ENCODE peak calls at places on chromosomes 16 and 17, in eight cellular contexts. One of them, this sample, is unnamed.

GRCh38 chr16:67429053-67429798 is 1.7 kb upstream of the HSD11B2 start:
- DNase-seq in RWPE1: no peak
- DNase-seq in fibroblast of lung: no peak
- DNase-seq in cardiac muscle cell: no peak
- DNase-seq in upper lobe of right lung: no peak
- DNase-seq in HCT116: no peak
- DNase-seq in body of pancreas: no peak
- DNase-seq in CD8-positive, alpha-beta T cell: no peak
- DNase-seq in this sample: no peak

GRCh38 chr16:25570131-25570530 is 121.6 kb upstream of the HS3ST4 start:
- DNase-seq in RWPE1: no peak
- DNase-seq in fibroblast of lung: no peak
- DNase-seq in cardiac muscle cell: no peak
- DNase-seq in upper lobe of right lung: no peak
- DNase-seq in HCT116: no peak
- DNase-seq in body of pancreas: no peak
- DNase-seq in CD8-positive, alpha-beta T cell: no peak
- DNase-seq in this sample: no peak

GRCh38 chr16:27526169-27526568 is 23.5 kb downstream of the GTF3C1 start:
- DNase-seq in RWPE1: no peak
- DNase-seq in fibroblast of lung: no peak
- DNase-seq in cardiac muscle cell: peak; percentile 86
- DNase-seq in upper lobe of right lung: no peak
- DNase-seq in HCT116: no peak
- DNase-seq in body of pancreas: peak; percentile 58
- DNase-seq in CD8-positive, alpha-beta T cell: no peak
- DNase-seq in this sample: no peak

GRCh38 chr17:57402691-57403090 is 146.4 kb downstream of the MSI2 start:
- DNase-seq in RWPE1: no peak
- DNase-seq in fibroblast of lung: no peak
- DNase-seq in cardiac muscle cell: no peak
- DNase-seq in upper lobe of right lung: no peak
- DNase-seq in HCT116: no peak
- DNase-seq in body of pancreas: no peak
- DNase-seq in CD8-positive, alpha-beta T cell: no peak
- DNase-seq in this sample: no peak

GRCh38 chr16:69186642-69187386 is at the start of gene SNTB2:
- DNase-seq in RWPE1: peak; percentile 94
- DNase-seq in fibroblast of lung: peak; percentile 85
- DNase-seq in cardiac muscle cell: peak; percentile 96
- DNase-seq in upper lobe of right lung: peak; percentile 97
- DNase-seq in HCT116: peak; percentile 70
- DNase-seq in body of pancreas: peak; percentile 94
- DNase-seq in CD8-positive, alpha-beta T cell: peak; percentile 75
- DNase-seq in this sample: peak; percentile 79

GRCh38 chr17:45001310-45001709 is 33.2 kb upstream of the C1QL1 start:
- DNase-seq in RWPE1: no peak
- DNase-seq in fibroblast of lung: no peak
- DNase-seq in cardiac muscle cell: no peak
- DNase-seq in upper lobe of right lung: no peak
- DNase-seq in HCT116: no peak
- DNase-seq in body of pancreas: no peak
- DNase-seq in CD8-positive, alpha-beta T cell: no peak
- DNase-seq in this sample: no peak

GRCh38 chr17:18981642-18982424 is 22.7 kb downstream of the FAM83G start:
- DNase-seq in RWPE1: no peak
- DNase-seq in fibroblast of lung: peak; percentile 83
- DNase-seq in cardiac muscle cell: no peak
- DNase-seq in upper lobe of right lung: no peak
- DNase-seq in HCT116: peak; percentile 31
- DNase-seq in body of pancreas: peak; percentile 81
- DNase-seq in CD8-positive, alpha-beta T cell: no peak
- DNase-seq in this sample: no peak

GRCh38 chr16:23131036-23131435 is 18.2 kb downstream of the USP31 start:
- DNase-seq in RWPE1: no peak
- DNase-seq in fibroblast of lung: no peak
- DNase-seq in cardiac muscle cell: no peak
- DNase-seq in upper lobe of right lung: no peak
- DNase-seq in HCT116: no peak
- DNase-seq in body of pancreas: no peak
- DNase-seq in CD8-positive, alpha-beta T cell: no peak
- DNase-seq in this sample: no peak

GRCh38 chr16:24539850-24540484 is 601 bp downstream of the RBBP6 start:
- DNase-seq in RWPE1: peak; percentile 5
- DNase-seq in fibroblast of lung: peak; percentile 61
- DNase-seq in cardiac muscle cell: peak; percentile 55
- DNase-seq in upper lobe of right lung: peak; percentile 88
- DNase-seq in HCT116: no peak
- DNase-seq in body of pancreas: peak; percentile 64
- DNase-seq in CD8-positive, alpha-beta T cell: peak; percentile 41
- DNase-seq in this sample: peak; percentile 68

GRCh38 chr16:88681709-88682451 is 4.4 kb downstream of the SNAI3 start:
- DNase-seq in RWPE1: no peak
- DNase-seq in fibroblast of lung: peak; percentile 28
- DNase-seq in cardiac muscle cell: no peak
- DNase-seq in upper lobe of right lung: peak; percentile 81
- DNase-seq in HCT116: no peak
- DNase-seq in body of pancreas: no peak
- DNase-seq in CD8-positive, alpha-beta T cell: no peak
- DNase-seq in this sample: no peak

GRCh38 chr16:2385441-2385840 is 43.8 kb upstream of the CCNF start:
- DNase-seq in RWPE1: peak; percentile 40
- DNase-seq in fibroblast of lung: peak; percentile 54
- DNase-seq in cardiac muscle cell: no peak
- DNase-seq in upper lobe of right lung: no peak
- DNase-seq in HCT116: no peak
- DNase-seq in body of pancreas: no peak
- DNase-seq in CD8-positive, alpha-beta T cell: no peak
- DNase-seq in this sample: no peak

GRCh38 chr17:78253946-78254672 is 22.7 kb downstream of the TMEM235 start:
- DNase-seq in RWPE1: peak; percentile 74
- DNase-seq in fibroblast of lung: peak; percentile 79
- DNase-seq in cardiac muscle cell: peak; percentile 95
- DNase-seq in upper lobe of right lung: peak; percentile 94
- DNase-seq in HCT116: peak; percentile 28
- DNase-seq in body of pancreas: peak; percentile 85
- DNase-seq in CD8-positive, alpha-beta T cell: peak; percentile 73
- DNase-seq in this sample: peak; percentile 76

GRCh38 chr17:16419929-16420271 is 4.5 kb downstream of the TRPV2 start:
- DNase-seq in RWPE1: no peak
- DNase-seq in fibroblast of lung: peak; percentile 90
- DNase-seq in cardiac muscle cell: no peak
- DNase-seq in upper lobe of right lung: no peak
- DNase-seq in HCT116: no peak
- DNase-seq in body of pancreas: no peak
- DNase-seq in CD8-positive, alpha-beta T cell: peak; percentile 34
- DNase-seq in this sample: no peak

GRCh38 chr16:24977673-24978065 is 37.5 kb downstream of the ARHGAP17 start:
- DNase-seq in RWPE1: peak; percentile 42
- DNase-seq in fibroblast of lung: peak; percentile 83
- DNase-seq in cardiac muscle cell: no peak
- DNase-seq in upper lobe of right lung: no peak
- DNase-seq in HCT116: no peak
- DNase-seq in body of pancreas: no peak
- DNase-seq in CD8-positive, alpha-beta T cell: no peak
- DNase-seq in this sample: no peak

GRCh38 chr16:89027281-89027680 is 50.3 kb upstream of the CBFA2T3 start:
- DNase-seq in RWPE1: no peak
- DNase-seq in fibroblast of lung: no peak
- DNase-seq in cardiac muscle cell: no peak
- DNase-seq in upper lobe of right lung: no peak
- DNase-seq in HCT116: no peak
- DNase-seq in body of pancreas: no peak
- DNase-seq in CD8-positive, alpha-beta T cell: no peak
- DNase-seq in this sample: no peak

GRCh38 chr17:81712468-81713003 is 452 bp downstream of the SLC25A10 start:
- DNase-seq in RWPE1: no peak
- DNase-seq in fibroblast of lung: no peak
- DNase-seq in cardiac muscle cell: peak; percentile 54
- DNase-seq in upper lobe of right lung: no peak
- DNase-seq in HCT116: no peak
- DNase-seq in body of pancreas: peak; percentile 65
- DNase-seq in CD8-positive, alpha-beta T cell: no peak
- DNase-seq in this sample: no peak
- TF ChIP-seq CTCF in RWPE1: peak; percentile 46
- TF ChIP-seq CTCF in fibroblast of lung: no peak
- TF ChIP-seq CTCF in cardiac muscle cell: no peak
- TF ChIP-seq CTCF in upper lobe of right lung: no peak
- TF ChIP-seq CTCF in HCT116: no peak
- TF ChIP-seq CTCF in body of pancreas: no peak
- TF ChIP-seq CTCF in CD8-positive, alpha-beta T cell: no peak
- TF ChIP-seq CTCF in this sample: no peak

DNA sequence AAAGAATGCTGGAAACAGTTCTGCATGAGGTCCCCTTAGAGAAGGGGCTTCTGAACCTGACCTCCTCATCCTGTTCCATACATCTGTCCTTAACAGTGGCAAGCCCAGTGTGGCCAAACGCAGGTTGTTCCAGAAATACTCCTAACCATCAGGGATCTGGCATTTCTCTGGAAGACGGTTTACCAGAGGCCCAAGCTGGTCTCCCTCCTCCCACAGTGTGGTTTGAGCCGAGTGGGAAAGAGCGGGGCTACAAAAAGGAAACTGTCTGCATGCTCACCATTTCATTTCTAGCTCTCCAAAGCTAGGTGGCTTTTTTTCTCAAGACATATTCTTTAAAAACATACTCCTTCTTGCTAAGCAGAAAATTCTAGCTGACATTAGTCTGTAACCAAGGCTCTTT is 6.0 kb downstream of the MXRA7 start:
- DNase-seq in RWPE1: no peak
- DNase-seq in fibroblast of lung: no peak
- DNase-seq in cardiac muscle cell: no peak
- DNase-seq in upper lobe of right lung: no peak
- DNase-seq in HCT116: no peak
- DNase-seq in body of pancreas: no peak
- DNase-seq in CD8-positive, alpha-beta T cell: no peak
- DNase-seq in this sample: no peak
- TF ChIP-seq CTCF in RWPE1: no peak
- TF ChIP-seq CTCF in fibroblast of lung: no peak
- TF ChIP-seq CTCF in cardiac muscle cell: no peak
- TF ChIP-seq CTCF in upper lobe of right lung: no peak
- TF ChIP-seq CTCF in HCT116: no peak
- TF ChIP-seq CTCF in body of pancreas: no peak
- TF ChIP-seq CTCF in CD8-positive, alpha-beta T cell: no peak
- TF ChIP-seq CTCF in this sample: no peak

GRCh38 chr16:66382171-66382965 is 15.9 kb downstream of the CDH5 start:
- DNase-seq in RWPE1: peak; percentile 86
- DNase-seq in fibroblast of lung: peak; percentile 96
- DNase-seq in cardiac muscle cell: no peak
- DNase-seq in upper lobe of right lung: no peak
- DNase-seq in HCT116: no peak
- DNase-seq in body of pancreas: no peak
- DNase-seq in CD8-positive, alpha-beta T cell: no peak
- DNase-seq in this sample: no peak

GRCh38 chr16:66382966-66383299 is 16.4 kb downstream of the CDH5 start:
- DNase-seq in RWPE1: peak; percentile 88
- DNase-seq in fibroblast of lung: peak; percentile 97
- DNase-seq in cardiac muscle cell: peak; percentile 68
- DNase-seq in upper lobe of right lung: no peak
- DNase-seq in HCT116: no peak
- DNase-seq in body of pancreas: no peak
- DNase-seq in CD8-positive, alpha-beta T cell: no peak
- DNase-seq in this sample: no peak

GRCh38 chr16:66380421-66380820 is 13.9 kb downstream of the CDH5 start:
- DNase-seq in RWPE1: no peak
- DNase-seq in fibroblast of lung: no peak
- DNase-seq in cardiac muscle cell: no peak
- DNase-seq in upper lobe of right lung: no peak
- DNase-seq in HCT116: no peak
- DNase-seq in body of pancreas: no peak
- DNase-seq in CD8-positive, alpha-beta T cell: no peak
- DNase-seq in this sample: no peak

GRCh38 chr16:66383551-66383950 is 17.1 kb downstream of the CDH5 start:
- DNase-seq in RWPE1: no peak
- DNase-seq in fibroblast of lung: no peak
- DNase-seq in cardiac muscle cell: no peak
- DNase-seq in upper lobe of right lung: no peak
- DNase-seq in HCT116: no peak
- DNase-seq in body of pancreas: no peak
- DNase-seq in CD8-positive, alpha-beta T cell: no peak
- DNase-seq in this sample: no peak

GRCh38 chr16:66381585-66382170 is 15.2 kb downstream of the CDH5 start:
- DNase-seq in RWPE1: no peak
- DNase-seq in fibroblast of lung: no peak
- DNase-seq in cardiac muscle cell: no peak
- DNase-seq in upper lobe of right lung: no peak
- DNase-seq in HCT116: no peak
- DNase-seq in body of pancreas: no peak
- DNase-seq in CD8-positive, alpha-beta T cell: no peak
- DNase-seq in this sample: no peak
- TF ChIP-seq CTCF in RWPE1: no peak
- TF ChIP-seq CTCF in fibroblast of lung: no peak
- TF ChIP-seq CTCF in cardiac muscle cell: no peak
- TF ChIP-seq CTCF in upper lobe of right lung: no peak
- TF ChIP-seq CTCF in HCT116: no peak
- TF ChIP-seq CTCF in body of pancreas: no peak
- TF ChIP-seq CTCF in CD8-positive, alpha-beta T cell: no peak
- TF ChIP-seq CTCF in this sample: no peak

GRCh38 chr16:17831330-17831729 is 360.6 kb upstream of the XYLT1 start:
- DNase-seq in RWPE1: no peak
- DNase-seq in fibroblast of lung: no peak
- DNase-seq in cardiac muscle cell: no peak
- DNase-seq in upper lobe of right lung: no peak
- DNase-seq in HCT116: no peak
- DNase-seq in body of pancreas: no peak
- DNase-seq in CD8-positive, alpha-beta T cell: no peak
- DNase-seq in this sample: no peak
- TF ChIP-seq CTCF in RWPE1: no peak
- TF ChIP-seq CTCF in fibroblast of lung: no peak
- TF ChIP-seq CTCF in cardiac muscle cell: no peak
- TF ChIP-seq CTCF in upper lobe of right lung: no peak
- TF ChIP-seq CTCF in HCT116: no peak
- TF ChIP-seq CTCF in body of pancreas: no peak
- TF ChIP-seq CTCF in CD8-positive, alpha-beta T cell: no peak
- TF ChIP-seq CTCF in this sample: no peak

This sample was measured in natural killer cell.